ENCODE peak calls at places on chromosomes 5 and 9, in six cellular contexts. P is fibroblast of lung, D is K562, N is keratinocyte, V is IMR-90, J is neuronal stem cell. M is an unnamed sample.

GRCh38 chr9:79799691-79800345 is 228.1 kb downstream of the TLE4 start:
- DNase-seq in P (peak), D (no peak), N (no peak), V (no peak), J (no peak), M (no peak)

GRCh38 chr9:124482431-124483031 is 24.7 kb downstream of the NR5A1 start:
- DNase-seq in P (no peak), D (peak), N (no peak), V (no peak), J (no peak), M (peak)

GRCh38 chr5:65924366-65925093 is 1.8 kb upstream of the ERBIN start:
- DNase-seq in P (no peak), D (peak), N (no peak), V (no peak), J (no peak), M (no peak)

GRCh38 chr9:104256031-104256709 is 162.1 kb downstream of the SMC2 start:
- DNase-seq in P (no peak), D (no peak), N (no peak), V (no peak), J (no peak), M (no peak)

GRCh38 chr5:178208540-178209227 is 4.4 kb downstream of the HNRNPAB start:
- DNase-seq in P (no peak), D (no peak), N (no peak), V (no peak), J (no peak), M (no peak)

GRCh38 chr9:95570646-95571045 is 53.9 kb upstream of the PTCH1 start:
- DNase-seq in P (peak), D (no peak), N (no peak), V (no peak), J (no peak), M (no peak)

GRCh38 chr9:110048473-110048975 is 159.4 kb downstream of the C9orf152 start:
- DNase-seq in P (peak), D (peak), N (no peak), V (peak), J (peak), M (peak)

GRCh38 chr9:114282507-114282906 is 40.4 kb upstream of the ORM1 start:
- DNase-seq in P (no peak), D (no peak), N (no peak), V (no peak), J (no peak), M (no peak)

GRCh38 chr5:58048954-58049353 is 410.9 kb downstream of the PLK2 start:
- DNase-seq in P (no peak), D (no peak), N (no peak), V (no peak), J (no peak), M (no peak)

GRCh38 chr5:135094339-135095051 is 60.5 kb upstream of the PITX1 start:
- DNase-seq in P (no peak), D (no peak), N (no peak), V (no peak), J (no peak), M (no peak)

GRCh38 chr9:123814526-123814925 is 115.4 kb downstream of the DENND1A start:
- DNase-seq in P (no peak), D (no peak), N (no peak), V (no peak), J (no peak), M (no peak)

GRCh38 chr9:134327671-134328231 is 1.5 kb downstream of the RXRA start:
- DNase-seq in P (no peak), D (no peak), N (no peak), V (no peak), J (no peak), M (no peak)

GRCh38 chr5:136208946-136209345 is 16.0 kb upstream of the SMIM32 start:
- DNase-seq in P (no peak), D (no peak), N (no peak), V (no peak), J (no peak), M (no peak)

GRCh38 chr5:179377421-179378115 is 32.3 kb upstream of the ADAMTS2 start:
- DNase-seq in P (no peak), D (no peak), N (no peak), V (peak), J (no peak), M (no peak)

GRCh38 chr5:127029513-127030258 is 672 bp downstream of the MARCHF3 start:
- DNase-seq in P (peak), D (peak), N (no peak), V (peak), J (peak), M (peak)

GRCh38 chr9:90801507-90802289 is at the start of gene SYK:
- DNase-seq in P (no peak), D (peak), N (no peak), V (no peak), J (no peak), M (peak)

GRCh38 chr9:130444565-130445221 is at the start of gene ASS1:
- DNase-seq in P (no peak), D (peak), N (no peak), V (no peak), J (peak), M (peak)

GRCh38 chr5:118752568-118752967 is 235.8 kb downstream of the DTWD2 start:
- DNase-seq in P (no peak), D (no peak), N (no peak), V (no peak), J (no peak), M (no peak)

GRCh38 chr5:133466551-133467324 is 145.6 kb downstream of the FSTL4 start:
- DNase-seq in P (no peak), D (no peak), N (no peak), V (no peak), J (no peak), M (no peak)

GRCh38 chr9:109780453-109781033 is 545 bp downstream of the PALM2AKAP2 start:
- DNase-seq in P (peak), D (no peak), N (no peak), V (no peak), J (peak), M (no peak)

GRCh38 chr9:110877376-110877775 is 160.9 kb downstream of the LPAR1 start:
- DNase-seq in P (no peak), D (no peak), N (no peak), V (no peak), J (no peak), M (no peak)

GRCh38 chr9:14133394-14133793 is 180.5 kb downstream of the NFIB start:
- DNase-seq in P (peak), D (no peak), N (no peak), V (no peak), J (no peak), M (no peak)

GRCh38 chr5:146877783-146878470 is 630 bp downstream of the PPP2R2B start:
- DNase-seq in P (peak), D (no peak), N (no peak), V (no peak), J (peak), M (no peak)

GRCh38 chr9:133104718-133105460 is 16.2 kb downstream of the RALGDS start:
- DNase-seq in P (no peak), D (no peak), N (no peak), V (no peak), J (no peak), M (no peak)

GRCh38 chr9:115640887-115641286 is 512.7 kb upstream of the PAPPA start:
- DNase-seq in P (peak), D (no peak), N (peak), V (peak), J (no peak), M (no peak)

GRCh38 chr5:103505581-103506305 is 56.8 kb downstream of the NUDT12 start:
- DNase-seq in P (peak), D (no peak), N (no peak), V (peak), J (no peak), M (no peak)

GRCh38 chr9:37364136-37364535 is 58.4 kb upstream of the GRHPR start:
- DNase-seq in P (no peak), D (no peak), N (no peak), V (no peak), J (no peak), M (no peak)

GRCh38 chr5:128949847-128950546 is 15.3 kb upstream of the SLC27A6 start:
- DNase-seq in P (no peak), D (no peak), N (no peak), V (no peak), J (no peak), M (peak)

GRCh38 chr5:76874088-76874581 is 24.3 kb downstream of the S100Z start:
- DNase-seq in P (peak), D (peak), N (no peak), V (no peak), J (no peak), M (no peak)

GRCh38 chr9:93097496-93098205 is 1.6 kb downstream of the CARD19 start:
- DNase-seq in P (no peak), D (no peak), N (no peak), V (peak), J (no peak), M (no peak)

GRCh38 chr9:132243156-132244074 is 81.6 kb downstream of the NTNG2 start:
- DNase-seq in P (no peak), D (no peak), N (no peak), V (peak), J (no peak), M (no peak)

GRCh38 chr5:65190328-65191053 is 291.2 kb downstream of the ADAMTS6 start:
- DNase-seq in P (peak), D (no peak), N (peak), V (peak), J (no peak), M (peak)

GRCh38 chr5:31937226-31937625 is 236.9 kb downstream of the GOLPH3 start:
- DNase-seq in P (no peak), D (no peak), N (no peak), V (no peak), J (no peak), M (no peak)

GRCh38 chr9:97398999-97399758 is 12.7 kb upstream of the TDRD7 start:
- DNase-seq in P (peak), D (peak), N (no peak), V (peak), J (no peak), M (peak)

GRCh38 chr5:123174916-123175481 is 86.0 kb downstream of the PRDM6 start:
- DNase-seq in P (no peak), D (no peak), N (no peak), V (no peak), J (no peak), M (no peak)

GRCh38 chr9:124220551-124221451 is 36.9 kb upstream of the NEK6 start:
- DNase-seq in P (peak), D (no peak), N (no peak), V (peak), J (no peak), M (no peak)

GRCh38 chr5:95664204-95664786 is 17.7 kb downstream of the RFESD start:
- DNase-seq in P (peak), D (peak), N (no peak), V (peak), J (peak), M (no peak)

GRCh38 chr5:157603333-157604190 is 28.0 kb upstream of the ADAM19 start:
- DNase-seq in P (peak), D (no peak), N (peak), V (peak), J (no peak), M (peak)

GRCh38 chr5:57824047-57824446 is 341.4 kb upstream of the ACTBL2 start:
- DNase-seq in P (peak), D (no peak), N (peak), V (peak), J (no peak), M (peak)

DNA sequence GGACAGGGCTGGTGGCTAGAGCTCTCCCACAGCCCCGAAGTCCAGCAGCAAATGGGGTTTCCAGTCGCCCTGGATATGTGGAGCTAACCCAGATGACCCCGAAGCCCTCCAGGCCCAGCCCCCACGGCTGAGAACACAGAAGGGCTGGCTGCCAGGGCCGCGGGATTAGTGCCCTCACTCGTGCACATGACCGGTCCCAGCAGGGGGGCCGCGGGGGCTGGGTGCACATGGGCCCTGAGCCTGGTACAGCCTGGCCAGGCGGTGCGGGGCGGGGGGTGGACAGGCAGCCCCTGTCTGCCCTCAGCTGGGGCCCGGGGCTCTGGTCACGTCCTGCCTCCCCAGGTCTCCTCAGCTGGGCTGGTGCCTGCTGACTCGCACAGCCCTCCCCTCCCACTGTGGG is 5.9 kb downstream of the SSNA1 start:
- DNase-seq in P (no peak), D (no peak), N (no peak), V (no peak), J (no peak), M (no peak)
- H3K4me3 ChIP-seq in P (no peak), D (no peak), N (no peak), V (no peak), J (no peak), M (no peak)

GRCh38 chr9:87193925-87194380 is 246.6 kb upstream of the GAS1 start:
- DNase-seq in P (peak), D (no peak), N (no peak), V (peak), J (no peak), M (no peak)

GRCh38 chr9:87197349-87198130 is 250.2 kb upstream of the GAS1 start:
- DNase-seq in P (no peak), D (no peak), N (no peak), V (no peak), J (no peak), M (no peak)

GRCh38 chr9:87195306-87195705 is 248.0 kb upstream of the GAS1 start:
- DNase-seq in P (no peak), D (no peak), N (no peak), V (peak), J (no peak), M (no peak)

GRCh38 chr9:87193151-87193550 is 245.8 kb upstream of the GAS1 start:
- DNase-seq in P (peak), D (no peak), N (no peak), V (peak), J (no peak), M (no peak)

DNA sequence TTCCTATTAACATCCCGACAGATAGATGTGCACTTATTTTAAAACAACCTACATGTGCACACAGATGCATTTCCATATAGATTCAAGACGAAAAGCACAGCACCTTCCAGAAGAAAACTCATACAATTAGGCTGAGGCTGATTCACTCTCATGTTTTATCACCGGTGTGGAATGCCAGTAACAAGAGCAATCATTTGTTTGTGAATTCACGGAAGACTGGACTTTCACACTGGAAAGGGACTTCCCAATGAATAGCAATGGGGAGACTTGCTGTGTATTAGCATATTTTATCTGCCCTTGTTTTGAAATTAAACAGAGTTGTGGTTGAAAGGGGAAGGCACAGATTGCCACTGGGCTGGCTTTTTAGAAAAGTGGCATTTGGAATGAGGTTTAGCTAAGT is 247.2 kb upstream of the GAS1 start:
- DNase-seq in P (peak), D (no peak), N (no peak), V (peak), J (no peak), M (no peak)
- H3K27ac ChIP-seq in P (peak), D (no peak), N (peak), V (peak), J (no peak), M (no peak)

DNA sequence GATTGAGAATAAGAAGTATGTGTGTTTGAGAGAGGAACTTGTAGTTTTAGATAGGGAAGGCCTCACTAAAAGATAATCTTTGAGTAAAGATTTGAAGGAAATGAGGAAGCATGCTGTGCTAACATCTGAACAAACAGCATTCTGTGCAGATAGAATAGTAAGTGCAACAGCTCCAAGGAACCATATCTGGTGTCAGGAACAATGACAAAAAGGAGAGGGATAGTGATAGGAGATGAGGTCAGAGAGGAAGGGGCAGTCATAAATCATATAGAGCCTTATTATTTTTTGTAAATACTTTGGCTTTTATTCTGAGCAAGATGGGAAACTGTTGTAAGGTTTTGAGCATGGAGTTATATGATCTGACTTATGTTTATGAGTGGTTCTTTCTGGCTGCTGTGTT is 3.8 kb downstream of the MRPL22 start:
- DNase-seq in P (no peak), D (no peak), N (no peak), V (no peak), J (no peak), M (no peak)
- H2AFZ ChIP-seq in P (no peak), D (no peak), N (no peak), V (no peak), J (no peak), M (no peak)

GRCh38 chr5:72557576-72558336 is 50.5 kb upstream of the ZNF366 start:
- DNase-seq in P (no peak), D (no peak), N (no peak), V (no peak), J (no peak), M (no peak)

GRCh38 chr5:72554897-72555296 is 47.7 kb upstream of the ZNF366 start:
- DNase-seq in P (no peak), D (no peak), N (no peak), V (no peak), J (no peak), M (no peak)

GRCh38 chr5:72556351-72557146 is 49.3 kb upstream of the ZNF366 start:
- DNase-seq in P (peak), D (no peak), N (no peak), V (peak), J (peak), M (peak)

GRCh38 chr5:72557147-72557501 is 49.9 kb upstream of the ZNF366 start:
- DNase-seq in P (no peak), D (no peak), N (no peak), V (no peak), J (no peak), M (no peak)

GRCh38 chr5:72555871-72556270 is 48.7 kb upstream of the ZNF366 start:
- DNase-seq in P (no peak), D (no peak), N (no peak), V (no peak), J (no peak), M (no peak)
- H3K4me3 ChIP-seq in P (no peak), D (no peak), N (no peak), V (no peak), J (no peak), M (no peak)

GRCh38 chr5:67303356-67303755 is 106.8 kb upstream of the CD180 start:
- DNase-seq in P (peak), D (no peak), N (no peak), V (peak), J (no peak), M (no peak)
- H3K27ac ChIP-seq in P (no peak), D (no peak), N (peak), V (no peak), J (no peak), M (no peak)

GRCh38 chr9:128276008-128276573 is at the start of gene SWI5:
- DNase-seq in P (peak), D (peak), N (peak), V (peak), J (peak), M (peak)

GRCh38 chr9:128275198-128276007 is at the start of gene GOLGA2:
- DNase-seq in P (peak), D (peak), N (no peak), V (peak), J (peak), M (no peak)

GRCh38 chr9:128276574-128277270 is 646 bp downstream of the SWI5 start:
- DNase-seq in P (peak), D (peak), N (no peak), V (peak), J (peak), M (no peak)

GRCh38 chr9:128271512-128271911 is 4.3 kb downstream of the GOLGA2 start:
- DNase-seq in P (no peak), D (no peak), N (no peak), V (no peak), J (no peak), M (no peak)

GRCh38 chr9:128274245-128274644 is 1.6 kb downstream of the GOLGA2 start:
- DNase-seq in P (no peak), D (no peak), N (no peak), V (no peak), J (no peak), M (no peak)
- H2AFZ ChIP-seq in P (no peak), D (no peak), N (no peak), V (no peak), J (no peak), M (no peak)

DNA sequence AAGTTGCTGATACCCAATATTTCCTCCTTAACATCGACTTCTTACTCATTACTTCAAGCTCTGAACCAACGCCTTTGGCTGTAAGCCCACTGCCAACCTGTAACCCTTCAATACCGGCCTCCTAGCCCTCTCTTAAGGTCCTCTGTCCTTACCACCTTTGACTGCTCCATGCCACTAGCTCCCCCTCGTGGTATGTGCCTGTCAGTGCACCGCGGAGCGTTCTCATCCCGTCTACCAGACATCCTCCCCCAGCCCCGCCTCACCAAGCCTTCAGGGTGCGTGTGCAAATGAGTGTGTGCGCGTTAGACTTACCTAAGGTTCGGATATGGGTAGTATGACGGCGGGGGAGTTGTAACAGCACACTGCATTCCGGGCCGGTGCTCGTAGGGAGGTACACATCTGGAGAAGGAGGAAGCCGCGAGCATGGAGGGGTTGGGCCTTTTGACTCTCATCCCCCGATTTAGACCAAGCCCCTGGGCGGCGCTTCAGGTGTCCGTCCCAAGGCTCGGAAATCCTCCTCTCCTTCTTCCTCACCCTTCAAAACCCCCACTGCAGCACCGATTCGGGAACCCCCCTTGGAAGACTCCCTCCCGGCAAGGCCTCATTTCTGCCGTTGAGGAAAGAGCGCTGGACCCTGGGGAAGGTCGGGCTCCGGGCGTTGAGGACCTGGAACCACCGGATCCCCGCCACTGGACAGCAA is 2.8 kb upstream of the MYORG start:
- DNase-seq in P (peak), D (peak), N (peak), V (peak), J (peak), M (peak)
- H3K4me3 ChIP-seq in P (no peak), D (no peak), N (no peak), V (no peak), J (peak), M (peak)

M was measured in PC-9.